ENCODE peak calls at places on chromosomes 16 and 17, in eight cellular contexts. H is HCT116, K is HepG2, G is sigmoid colon, F is breast epithelium, Q is transverse colon, A is SK-N-SH, C is GM23338. Y is an unnamed sample.

GRCh38 chr17:42529054-42529453 is 7.0 kb upstream of the NAGLU start:
- DNase-seq in H (no peak), K (no peak), G (no peak), F (no peak), Q (no peak), A (no peak), C (no peak), Y (no peak)

GRCh38 chr17:15475620-15476354 is 8.4 kb upstream of the CDRT4 start:
- DNase-seq in H (no peak), K (peak), G (peak), F (no peak), Q (no peak), A (no peak), C (no peak), Y (no peak)

GRCh38 chr17:21677911-21678310 is 14.4 kb upstream of the KCNJ18 start:
- DNase-seq in H (no peak), K (no peak), G (peak), F (no peak), Q (no peak), A (no peak), C (no peak), Y (no peak)

GRCh38 chr16:75288181-75288580 is 36.8 kb upstream of the BCAR1 start:
- DNase-seq in H (no peak), K (no peak), G (no peak), F (no peak), Q (no peak), A (peak), C (no peak), Y (no peak)

GRCh38 chr17:37553357-37553966 is 55.8 kb downstream of the SYNRG start:
- DNase-seq in H (no peak), K (no peak), G (no peak), F (no peak), Q (no peak), A (no peak), C (no peak), Y (no peak)

GRCh38 chr17:71472809-71473789 is 647.7 kb upstream of the SOX9 start:
- DNase-seq in H (peak), K (peak), G (no peak), F (no peak), Q (no peak), A (peak), C (peak), Y (peak)

GRCh38 chr17:49730078-49730786 is 22.5 kb upstream of the SLC35B1 start:
- DNase-seq in H (no peak), K (no peak), G (peak), F (peak), Q (peak), A (no peak), C (no peak), Y (no peak)

GRCh38 chr16:58515871-58516767 is 802 bp downstream of the SETD6 start:
- DNase-seq in H (no peak), K (peak), G (peak), F (no peak), Q (peak), A (no peak), C (peak), Y (no peak)

GRCh38 chr16:2159052-2159838 is 3.7 kb downstream of the TRAF7 start:
- DNase-seq in H (no peak), K (no peak), G (peak), F (no peak), Q (peak), A (no peak), C (no peak), Y (no peak)
- H3K4me3 ChIP-seq in H (no peak), K (no peak), G (peak), F (peak), Q (no peak), A (no peak), C (peak), Y (no peak)

DNA sequence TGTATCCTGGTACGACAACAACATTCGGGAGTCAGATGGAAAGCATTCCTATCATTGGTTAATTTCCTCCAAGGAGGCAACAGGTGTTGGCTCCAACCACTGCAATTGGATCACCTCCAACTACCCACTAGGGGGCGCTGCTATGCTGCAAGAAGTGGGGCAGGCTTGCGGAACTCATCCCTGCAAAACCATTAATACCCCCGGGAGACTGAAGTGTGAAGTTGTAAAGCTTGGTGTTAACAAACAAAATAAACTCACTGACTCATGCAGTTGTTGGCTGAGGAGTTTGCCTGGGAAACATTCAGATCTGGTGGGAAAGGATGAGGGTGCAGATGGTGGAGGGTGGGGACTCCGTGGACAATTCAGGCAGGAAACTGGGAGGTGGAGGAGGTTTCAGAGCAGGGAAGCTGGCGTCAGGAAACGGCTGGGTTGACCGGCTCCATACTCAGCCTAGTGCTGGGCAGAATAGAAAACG is 84.9 kb downstream of the HS3ST2 start:
- DNase-seq in H (peak), K (peak), G (peak), F (peak), Q (peak), A (peak), C (peak), Y (peak)
- TF ChIP-seq POLR2AphosphoS5 in H (no peak), K (no peak), G (no peak), F (no peak), Q (no peak), A (no peak), C (no peak), Y (no peak)

DNA sequence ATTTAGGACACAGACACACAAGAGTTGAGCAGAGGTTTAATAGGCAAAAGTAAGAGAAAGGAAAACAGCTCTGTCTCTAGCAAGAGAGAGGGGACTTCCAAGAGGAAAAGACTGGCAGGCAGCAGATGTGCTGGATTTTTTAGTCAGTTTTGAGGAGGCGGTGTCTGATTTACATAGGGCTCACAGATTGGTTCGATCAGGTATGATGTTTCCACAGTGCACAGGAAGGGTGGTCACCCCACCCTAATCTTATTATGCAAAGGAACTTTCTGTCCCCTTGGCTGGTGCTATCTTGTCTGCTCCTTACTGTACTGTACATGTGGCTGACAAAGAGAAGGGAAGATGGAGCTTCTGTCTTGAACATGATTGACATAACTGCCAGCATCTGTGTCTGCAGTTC is 25.3 kb downstream of the BFAR start:
- DNase-seq in H (no peak), K (no peak), G (no peak), F (no peak), Q (peak), A (no peak), C (no peak), Y (no peak)
- H3K27ac ChIP-seq in H (no peak), K (no peak), G (no peak), F (no peak), Q (peak), A (no peak), C (no peak), Y (no peak)

GRCh38 chr16:62805221-62805857 is 769.1 kb upstream of the CDH8 start:
- DNase-seq in H (no peak), K (no peak), G (peak), F (no peak), Q (no peak), A (no peak), C (no peak), Y (no peak)
- H3K4me3 ChIP-seq in H (no peak), K (no peak), G (no peak), F (no peak), Q (no peak), A (no peak), C (no peak), Y (no peak)

Y was measured in SK-N-MC.